ENCODE peak calls at places on chromosome 4, in eight cellular contexts. C, K, O, L, N, G, P and A are unnamed samples.

GRCh38 chr4:14916554-14917304 is 85.6 kb upstream of the CPEB2 start:
- DNase-seq in L (no peak), P (no peak), C (no peak), N (no peak), K (peak), G (peak), O (no peak), A (no peak)

GRCh38 chr4:145541266-145541770 is 59.7 kb downstream of the SMAD1 start:
- DNase-seq in P (no peak), O (no peak), L (peak), C (no peak), G (no peak), K (no peak), N (no peak), A (no peak)

GRCh38 chr4:77599378-77599777 is 6.2 kb upstream of the CXCL13 start:
- DNase-seq in N (no peak), C (no peak), G (no peak), L (no peak), O (no peak), P (peak), K (peak), A (no peak)

GRCh38 chr4:20662851-20663250 is 37.4 kb upstream of the PACRGL start:
- DNase-seq in O (no peak), K (no peak), P (no peak), N (no peak), C (no peak), L (no peak), G (no peak), A (no peak)

GRCh38 chr4:106746451-106746850 is 289.7 kb downstream of the DKK2 start:
- DNase-seq in G (no peak), L (no peak), P (no peak), K (no peak), C (no peak), N (no peak), O (no peak), A (no peak)

GRCh38 chr4:40719008-40719623 is 30.6 kb upstream of the NSUN7 start:
- DNase-seq in C (no peak), P (peak), L (no peak), K (peak), G (no peak), N (no peak), O (no peak), A (no peak)

GRCh38 chr4:177391953-177392352 is 50.3 kb downstream of the AGA start:
- DNase-seq in N (no peak), K (no peak), G (no peak), L (no peak), P (no peak), C (no peak), O (no peak), A (no peak)

GRCh38 chr4:119550857-119551532 is 77.6 kb downstream of the PDE5A start:
- DNase-seq in O (no peak), L (no peak), C (no peak), K (no peak), P (peak), G (no peak), N (no peak), A (no peak)

GRCh38 chr4:44623687-44624086 is 27.7 kb downstream of the YIPF7 start:
- DNase-seq in G (no peak), C (no peak), L (no peak), K (no peak), P (no peak), O (no peak), N (no peak), A (no peak)

GRCh38 chr4:114386637-114387233 is 211.9 kb upstream of the UGT8 start:
- DNase-seq in N (no peak), P (peak), K (peak), G (no peak), C (peak), O (no peak), L (peak), A (no peak)

GRCh38 chr4:154999950-155000578 is 208.4 kb upstream of the NPY2R start:
- DNase-seq in N (no peak), K (no peak), G (no peak), P (no peak), L (no peak), C (no peak), O (no peak), A (no peak)

GRCh38 chr4:187612211-187612780 is 383.3 kb upstream of the ZFP42 start:
- DNase-seq in P (no peak), K (peak), L (no peak), C (no peak), G (no peak), O (no peak), N (no peak), A (no peak)

GRCh38 chr4:172982151-172982590 is 186.4 kb upstream of the GALNT7 start:
- DNase-seq in L (no peak), G (no peak), C (peak), O (no peak), K (peak), P (no peak), N (no peak), A (no peak)

GRCh38 chr4:138734746-138735145 is 280.8 kb upstream of the NOCT start:
- DNase-seq in O (no peak), L (no peak), C (no peak), N (no peak), P (no peak), K (no peak), G (no peak), A (no peak)

GRCh38 chr4:17494258-17494657 is 17.6 kb downstream of the QDPR start:
- DNase-seq in N (no peak), G (no peak), P (no peak), O (no peak), L (no peak), C (no peak), K (peak), A (no peak)

GRCh38 chr4:62771656-62772557 is 1571.8 kb downstream of the ADGRL3 start:
- DNase-seq in G (no peak), L (no peak), N (no peak), P (no peak), C (no peak), O (no peak), K (no peak), A (peak)

GRCh38 chr4:150773729-150774449 is 191.9 kb downstream of the MAB21L2 start:
- DNase-seq in P (no peak), C (no peak), K (no peak), O (no peak), N (no peak), G (no peak), L (no peak), A (no peak)

GRCh38 chr4:1033840-1034551 is 22.6 kb downstream of the FGFRL1 start:
- DNase-seq in L (peak), P (no peak), N (no peak), G (peak), O (no peak), C (no peak), K (no peak), A (no peak)

GRCh38 chr4:86496094-86497060 is 97.7 kb upstream of the PTPN13 start:
- DNase-seq in P (peak), L (peak), O (peak), N (no peak), C (no peak), K (peak), G (no peak), A (no peak)

GRCh38 chr4:118833192-118833820 is 2.6 kb downstream of the SEC24D start:
- DNase-seq in C (no peak), O (no peak), K (no peak), L (no peak), N (no peak), G (no peak), P (no peak), A (no peak)

GRCh38 chr4:4792516-4792915 is 66.9 kb upstream of the MSX1 start:
- DNase-seq in G (no peak), C (no peak), P (no peak), L (no peak), O (no peak), N (no peak), K (no peak), A (no peak)

GRCh38 chr4:14871676-14872430 is 130.4 kb upstream of the CPEB2 start:
- DNase-seq in K (peak), N (no peak), O (peak), P (peak), G (no peak), L (no peak), C (no peak), A (no peak)

GRCh38 chr4:56048621-56049427 is 100.1 kb downstream of the CEP135 start:
- DNase-seq in L (peak), K (peak), G (peak), N (peak), P (peak), C (peak), O (no peak), A (peak)

GRCh38 chr4:189059996-189060570 is 880.6 kb upstream of the FRG1 start:
- DNase-seq in C (no peak), L (no peak), O (no peak), G (no peak), P (no peak), N (no peak), K (no peak), A (no peak)

GRCh38 chr4:86242677-86243076 is 117.2 kb downstream of the MAPK10 start:
- DNase-seq in G (no peak), K (no peak), C (no peak), N (no peak), L (no peak), O (no peak), P (no peak), A (peak)

GRCh38 chr4:24010994-24011393 is 121.1 kb upstream of the PPARGC1A start:
- DNase-seq in G (no peak), L (no peak), C (no peak), O (no peak), N (no peak), K (no peak), P (peak), A (no peak)

GRCh38 chr4:175616287-175616686 is 195.8 kb downstream of the GPM6A start:
- DNase-seq in C (no peak), G (no peak), K (no peak), O (no peak), P (no peak), N (no peak), L (no peak), A (no peak)

GRCh38 chr4:8320386-8320750 is 50.8 kb downstream of the HTRA3 start:
- DNase-seq in P (peak), N (no peak), K (no peak), C (no peak), G (peak), L (no peak), O (no peak), A (no peak)

GRCh38 chr4:36222702-36223101 is 21.6 kb downstream of the ARAP2 start:
- DNase-seq in L (no peak), K (no peak), G (no peak), N (no peak), O (no peak), P (no peak), C (no peak), A (no peak)

GRCh38 chr4:32560306-32560705 is 1840.1 kb downstream of the PCDH7 start:
- DNase-seq in L (no peak), O (no peak), G (no peak), N (no peak), C (no peak), P (no peak), K (no peak), A (peak)

GRCh38 chr4:1539859-1540600 is 133.8 kb upstream of the NKX1-1 start:
- DNase-seq in G (no peak), C (no peak), N (no peak), K (no peak), P (no peak), O (no peak), L (no peak), A (peak)

GRCh38 chr4:118994030-118994429 is 105.4 kb downstream of the SYNPO2 start:
- DNase-seq in N (no peak), L (no peak), C (no peak), P (no peak), K (no peak), O (no peak), G (no peak), A (no peak)

GRCh38 chr4:42306221-42307109 is 90.8 kb upstream of the SHISA3 start:
- DNase-seq in O (no peak), N (no peak), G (peak), P (no peak), L (no peak), K (peak), C (no peak), A (peak)

GRCh38 chr4:42654606-42655005 is 2.3 kb downstream of the ATP8A1 start:
- DNase-seq in O (no peak), N (no peak), K (peak), C (no peak), G (peak), P (no peak), L (no peak), A (peak)

GRCh38 chr4:162162672-162163071 is 1.1 kb downstream of the FSTL5 start:
- DNase-seq in P (no peak), L (no peak), G (no peak), N (no peak), K (no peak), C (no peak), O (no peak), A (no peak)

GRCh38 chr4:105050896-105051295 is 95.8 kb upstream of the TET2 start:
- DNase-seq in O (no peak), P (no peak), K (no peak), C (no peak), L (no peak), N (no peak), G (no peak), A (no peak)

GRCh38 chr4:76708986-76709385 is 189.0 kb downstream of the SOWAHB start:
- DNase-seq in P (no peak), L (no peak), N (no peak), C (no peak), G (no peak), K (no peak), O (no peak), A (no peak)